ENCODE peak calls at places on chromosomes 3 and 15, in ten cellular contexts. Z, A, X, O, C, U, H, R, I and J are unnamed samples.

GRCh38 chr15:25245801-25246622 is 192.8 kb downstream of the UBE3A start:
- DNase-seq in Z (no peak), U (no peak), X (peak; percentile 7), O (peak; percentile 21), H (no peak), C (peak; percentile 8), A (no peak), I (peak; percentile 0), R (no peak), J (no peak)

GRCh38 chr15:32646304-32646703 is 4.8 kb downstream of the SCG5 start:
- DNase-seq in I (no peak), X (no peak), A (no peak), C (no peak), U (no peak), O (no peak), Z (no peak), H (no peak), R (no peak), J (no peak)

GRCh38 chr3:48952510-48953118 is 34.0 kb downstream of the ARIH2 start:
- DNase-seq in A (no peak), Z (no peak), O (peak; percentile 60), C (no peak), H (no peak), R (peak; percentile 46), U (peak; percentile 7), X (peak; percentile 61), I (peak; percentile 62), J (peak; percentile 54)

GRCh38 chr15:75036269-75036668 is 12.9 kb downstream of the PPCDC start:
- DNase-seq in R (peak; percentile 88), X (no peak), C (no peak), U (peak; percentile 71), Z (no peak), A (peak; percentile 87), I (peak; percentile 37), H (no peak), O (no peak), J (peak; percentile 56)

GRCh38 chr3:63655519-63655918 is 3.0 kb downstream of the SNTN start:
- DNase-seq in Z (no peak), C (no peak), R (no peak), I (no peak), O (no peak), H (peak; percentile 92), A (no peak), X (no peak), U (no peak), J (no peak)

GRCh38 chr3:131688370-131688769 is 185.6 kb upstream of the MRPL3 start:
- DNase-seq in X (no peak), I (no peak), A (peak; percentile 23), O (no peak), R (peak; percentile 74), U (no peak), H (peak; percentile 46), Z (no peak), C (no peak), J (peak; percentile 16)

GRCh38 chr3:13114811-13115615 is 41.8 kb upstream of the IQSEC1 start:
- DNase-seq in A (no peak), C (no peak), X (no peak), U (no peak), I (no peak), H (no peak), Z (no peak), R (no peak), O (peak; percentile 44), J (no peak)

GRCh38 chr15:50624616-50625168 is 61.9 kb downstream of the TRPM7 start:
- DNase-seq in C (no peak), O (no peak), A (no peak), H (no peak), I (no peak), Z (no peak), U (no peak), R (no peak), X (no peak), J (no peak)

GRCh38 chr3:196141052-196141865 is 59.4 kb upstream of the TFRC start:
- DNase-seq in Z (no peak), O (no peak), A (no peak), I (no peak), U (no peak), C (no peak), R (no peak), X (no peak), H (no peak), J (no peak)

GRCh38 chr15:66027268-66027806 is 158.0 kb downstream of the RAB11A start:
- DNase-seq in U (no peak), Z (no peak), R (peak; percentile 84), H (no peak), A (peak; percentile 83), C (no peak), I (no peak), O (no peak), X (no peak), J (peak; percentile 49)

GRCh38 chr3:186640929-186641328 is 730 bp downstream of the FETUB start:
- DNase-seq in I (no peak), R (no peak), Z (no peak), A (no peak), X (no peak), U (no peak), O (no peak), H (no peak), C (no peak), J (no peak)

GRCh38 chr3:4828279-4829030 is 150.8 kb upstream of the BHLHE40 start:
- DNase-seq in A (no peak), I (peak; percentile 42), Z (peak; percentile 68), R (peak; percentile 40), C (peak; percentile 43), O (no peak), U (no peak), H (peak; percentile 46), X (no peak), J (peak; percentile 68)

GRCh38 chr3:165603196-165603595 is 234.0 kb downstream of the BCHE start:
- DNase-seq in Z (no peak), C (no peak), X (no peak), R (no peak), O (no peak), A (no peak), U (no peak), H (no peak), I (no peak), J (no peak)

GRCh38 chr3:159322322-159322939 is 520.6 kb downstream of the MFSD1 start:
- DNase-seq in H (no peak), Z (no peak), O (peak; percentile 71), I (peak; percentile 17), A (peak; percentile 9), R (peak; percentile 29), C (peak; percentile 21), X (no peak), U (peak; percentile 23), J (peak; percentile 40)

GRCh38 chr3:123447749-123448502 is 964 bp downstream of the ADCY5 start:
- DNase-seq in R (peak; percentile 33), O (peak; percentile 76), I (no peak), A (no peak), U (no peak), C (no peak), H (no peak), Z (no peak), X (peak; percentile 19), J (no peak)
- TF ChIP-seq CTCF in R (no peak), O (no peak), I (peak; percentile 68), A (no peak), U (peak; percentile 43), C (peak; percentile 39), H (peak; percentile 4), Z (no peak), X (no peak), J (no peak)

GRCh38 chr3:40521254-40521653 is 3.5 kb upstream of the ZNF621 start:
- DNase-seq in H (no peak), A (no peak), R (no peak), Z (no peak), U (no peak), I (no peak), X (no peak), C (no peak), O (no peak), J (no peak)

GRCh38 chr3:40524222-40524570 is 564 bp upstream of the ZNF621 start:
- DNase-seq in C (no peak), U (no peak), O (no peak), Z (no peak), X (no peak), I (no peak), H (no peak), R (no peak), A (no peak), J (no peak)

GRCh38 chr3:40523781-40524180 is 979 bp upstream of the ZNF621 start:
- DNase-seq in C (no peak), H (no peak), I (no peak), Z (no peak), R (no peak), O (no peak), A (no peak), X (no peak), U (no peak), J (peak; percentile 1)

GRCh38 chr3:40528426-40528825 is 3.7 kb downstream of the ZNF621 start:
- DNase-seq in A (no peak), I (no peak), R (no peak), U (no peak), C (no peak), O (no peak), Z (no peak), H (no peak), X (no peak), J (no peak)

GRCh38 chr3:40524571-40525285 is at the start of gene ZNF621:
- DNase-seq in U (peak; percentile 39), H (no peak), I (peak; percentile 93), C (peak; percentile 93), Z (peak; percentile 92), A (peak; percentile 81), X (peak; percentile 85), O (peak; percentile 97), R (peak; percentile 85), J (peak; percentile 88)
- TF ChIP-seq CTCF in U (no peak), H (no peak), I (peak; percentile 12), C (no peak), Z (no peak), A (no peak), X (no peak), O (no peak), R (peak; percentile 5), J (no peak)

GRCh38 chr3:108493862-108494261 is 16.5 kb downstream of the MYH15 start:
- DNase-seq in U (no peak), X (no peak), O (no peak), R (peak; percentile 33), C (no peak), A (peak; percentile 15), H (no peak), Z (no peak), I (no peak), J (peak; percentile 45)
- TF ChIP-seq CTCF in U (peak; percentile 60), X (no peak), O (no peak), R (peak; percentile 57), C (no peak), A (peak; percentile 47), H (peak; percentile 28), Z (no peak), I (peak; percentile 13), J (no peak)

DNA sequence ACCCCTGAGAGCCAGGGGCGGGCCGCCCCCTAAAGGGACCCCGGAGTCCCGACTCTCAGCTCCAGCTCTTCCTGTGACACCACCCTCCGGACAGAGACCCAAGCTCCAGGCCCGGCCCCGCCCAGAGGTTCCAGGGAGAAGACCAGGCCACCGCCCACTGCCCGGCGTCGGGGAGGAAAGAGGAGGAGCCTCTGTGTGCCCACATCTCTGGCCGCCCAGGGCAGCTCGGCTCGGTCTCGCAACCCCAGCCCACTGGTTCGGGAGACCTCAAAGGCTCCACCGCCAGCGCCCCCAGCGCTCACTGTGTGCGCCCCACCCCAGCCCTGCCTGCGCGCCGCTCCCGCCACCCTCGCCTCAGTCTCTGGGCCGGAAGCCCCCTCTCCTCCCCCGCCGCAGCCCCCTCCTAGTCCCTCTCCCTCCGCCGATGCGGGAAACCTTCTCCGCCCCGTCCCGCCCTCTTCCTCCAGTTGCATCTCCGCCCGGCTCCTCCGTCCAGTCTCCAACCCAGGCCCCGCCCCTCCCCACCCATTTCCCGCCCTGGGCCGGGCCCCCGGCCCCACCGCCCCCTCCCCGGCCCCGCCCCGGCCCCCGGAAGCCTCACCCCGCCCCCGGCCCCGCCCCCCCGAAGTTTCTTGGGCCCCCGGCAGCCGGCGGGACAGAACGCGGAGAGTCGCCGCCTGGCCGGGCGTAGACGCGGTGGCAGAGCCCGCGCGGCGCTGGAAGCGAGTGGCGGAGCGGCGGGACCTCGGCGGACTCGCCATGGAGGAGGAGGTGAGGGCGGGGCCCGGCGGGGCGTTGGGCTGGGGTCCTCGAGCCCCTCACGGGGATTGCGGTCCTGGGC is at the start of gene PLEKHO2:
- DNase-seq in O (peak; percentile 92), A (peak; percentile 98), R (peak; percentile 90), X (peak; percentile 92), Z (peak; percentile 97), H (no peak), I (peak; percentile 95), C (peak; percentile 96), U (peak; percentile 87), J (peak; percentile 93)
- TF ChIP-seq CTCF in O (no peak), A (no peak), R (no peak), X (peak; percentile 40), Z (no peak), H (peak; percentile 37), I (peak; percentile 3), C (peak; percentile 5), U (peak; percentile 28), J (no peak)